ENCODE peak calls at places on chromosomes 5 and 9, in eight cellular contexts. Y, O, Z, X, R, H, T and P are unnamed samples.

GRCh38 chr5:111626473-111627166 is 114.3 kb upstream of the STARD4 start:
- DNase-seq in T (no peak), H (no peak), R (no peak), O (no peak), Y (no peak), X (no peak), Z (no peak), P (no peak)

GRCh38 chr5:175365866-175366265 is 78.1 kb downstream of the DRD1 start:
- DNase-seq in O (no peak), Y (no peak), Z (no peak), X (no peak), R (no peak), H (no peak), T (no peak), P (no peak)

GRCh38 chr5:173884402-173885053 is 3.6 kb upstream of the CPEB4 start:
- DNase-seq in X (peak), O (no peak), H (no peak), R (no peak), T (no peak), Z (no peak), Y (no peak), P (peak)

GRCh38 chr5:58844395-58844794 is 261.5 kb downstream of the RAB3C start:
- DNase-seq in Z (no peak), X (no peak), T (no peak), R (no peak), Y (no peak), H (no peak), O (no peak), P (no peak)

GRCh38 chr5:170182461-170182860 is 50.3 kb upstream of the C5orf58 start:
- DNase-seq in R (no peak), X (no peak), Z (no peak), T (no peak), Y (no peak), O (no peak), H (no peak), P (no peak)

GRCh38 chr9:114281421-114282103 is 41.3 kb upstream of the ORM1 start:
- DNase-seq in Y (peak), Z (peak), X (no peak), T (peak), R (no peak), O (no peak), H (no peak), P (no peak)

GRCh38 chr5:133754575-133755169 is 142.3 kb upstream of the FSTL4 start:
- DNase-seq in H (peak), O (no peak), Y (no peak), Z (no peak), R (peak), X (peak), T (peak), P (peak)

GRCh38 chr9:87882627-87883026 is at the start of gene SPATA31E1:
- DNase-seq in T (no peak), Y (no peak), R (no peak), O (no peak), X (no peak), H (no peak), Z (no peak), P (no peak)

GRCh38 chr9:114538241-114538640 is 33.0 kb upstream of the WHRN start:
- DNase-seq in T (peak), O (no peak), R (peak), H (no peak), X (peak), Z (no peak), Y (no peak), P (peak)

GRCh38 chr9:135463140-135463539 is 16.4 kb upstream of the PPP1R26 start:
- DNase-seq in H (no peak), X (no peak), T (no peak), O (no peak), Z (no peak), Y (no peak), R (peak), P (no peak)

GRCh38 chr9:17315341-17315740 is 180.5 kb downstream of the CNTLN start:
- DNase-seq in R (no peak), O (no peak), H (no peak), X (no peak), Z (no peak), T (no peak), Y (no peak), P (no peak)

GRCh38 chr5:1926471-1927341 is 44.0 kb upstream of the IRX4 start:
- DNase-seq in H (no peak), Z (no peak), X (no peak), Y (no peak), O (no peak), T (no peak), R (no peak), P (no peak)

GRCh38 chr5:59152701-59153245 is 569.9 kb downstream of the RAB3C start:
- DNase-seq in R (no peak), Y (no peak), H (no peak), O (no peak), Z (no peak), X (peak), T (no peak), P (no peak)

GRCh38 chr5:9034671-9035070 is 511.2 kb downstream of the SEMA5A start:
- DNase-seq in O (no peak), X (no peak), Y (no peak), H (no peak), R (no peak), T (no peak), Z (no peak), P (no peak)

GRCh38 chr5:79229357-79230174 is 6.4 kb upstream of the JMY start:
- DNase-seq in R (no peak), H (no peak), O (no peak), Y (no peak), T (no peak), Z (no peak), X (peak), P (peak)

GRCh38 chr5:131393498-131393968 is 129.7 kb downstream of the CDC42SE2 start:
- DNase-seq in H (no peak), Y (no peak), X (no peak), Z (no peak), R (no peak), O (no peak), T (no peak), P (no peak)

GRCh38 chr5:76221311-76221710 is 138.1 kb downstream of the SV2C start:
- DNase-seq in T (no peak), H (no peak), R (no peak), Z (no peak), X (no peak), Y (no peak), O (no peak), P (no peak)

GRCh38 chr5:131795879-131796792 is 681 bp downstream of the FNIP1 start:
- DNase-seq in Z (peak), H (peak), T (peak), O (peak), R (no peak), X (peak), Y (peak), P (peak)

GRCh38 chr5:56649569-56649968 is 165.8 kb upstream of the MAP3K1 start:
- DNase-seq in Z (peak), X (no peak), O (no peak), T (no peak), H (no peak), R (no peak), Y (peak), P (no peak)

GRCh38 chr9:117825609-117826347 is 121.6 kb downstream of the TLR4 start:
- DNase-seq in O (no peak), R (no peak), H (no peak), Y (no peak), X (peak), Z (no peak), T (no peak), P (no peak)

GRCh38 chr5:112418412-112419049 is 546 bp downstream of the EPB41L4A start:
- DNase-seq in H (no peak), Z (peak), X (no peak), Y (peak), O (no peak), T (peak), R (no peak), P (peak)

GRCh38 chr5:125549322-125549871 is 803.0 kb upstream of the ZNF608 start:
- DNase-seq in O (no peak), Z (no peak), Y (no peak), H (no peak), X (no peak), R (no peak), T (no peak), P (no peak)

GRCh38 chr9:123524866-123525265 is 168.9 kb downstream of the CRB2 start:
- DNase-seq in Y (no peak), R (no peak), H (no peak), O (no peak), Z (no peak), X (no peak), T (no peak), P (no peak)

GRCh38 chr5:52915176-52915875 is 73.8 kb upstream of the ITGA2 start:
- DNase-seq in H (peak), X (peak), Y (no peak), R (peak), T (peak), Z (no peak), O (peak), P (peak)

GRCh38 chr5:64318175-64318574 is 152.5 kb downstream of the RNF180 start:
- DNase-seq in Z (no peak), Y (no peak), H (no peak), R (no peak), X (no peak), O (no peak), T (no peak), P (no peak)

GRCh38 chr9:135617538-135617900 is 21.8 kb downstream of the GLT6D1 start:
- DNase-seq in H (no peak), O (peak), Y (no peak), Z (no peak), R (no peak), X (no peak), T (no peak), P (no peak)

GRCh38 chr9:21336467-21336866 is 1.3 kb upstream of the KLHL9 start:
- DNase-seq in T (no peak), R (no peak), X (no peak), Y (no peak), O (no peak), Z (no peak), H (no peak), P (no peak)

GRCh38 chr5:128358826-128359225 is 179.2 kb downstream of the FBN2 start:
- DNase-seq in Z (no peak), O (no peak), R (no peak), X (no peak), H (no peak), Y (no peak), T (no peak), P (no peak)

GRCh38 chr5:133423618-133424282 is 188.6 kb downstream of the FSTL4 start:
- DNase-seq in R (peak), X (peak), Z (peak), O (peak), H (peak), T (peak), Y (peak), P (peak)

GRCh38 chr9:110555551-110555950 is 24.0 kb downstream of the SVEP1 start:
- DNase-seq in H (no peak), R (no peak), Z (no peak), Y (no peak), T (no peak), X (no peak), O (no peak), P (no peak)

GRCh38 chr5:115098041-115098702 is 71.5 kb downstream of the TRIM36 start:
- DNase-seq in Z (no peak), O (no peak), H (peak), T (peak), Y (no peak), X (peak), R (peak), P (peak)

GRCh38 chr5:172171118-172171775 is 16.8 kb downstream of the STK10 start:
- DNase-seq in O (no peak), Y (no peak), R (no peak), T (no peak), X (no peak), Z (no peak), H (no peak), P (no peak)

GRCh38 chr5:150208187-150209015 is 18.5 kb downstream of the SLC6A7 start:
- DNase-seq in X (no peak), Y (no peak), T (no peak), R (no peak), Z (no peak), H (no peak), O (no peak), P (no peak)

GRCh38 chr9:25678147-25678666 is at the start of gene TUSC1:
- DNase-seq in H (peak), O (peak), Z (peak), Y (peak), X (no peak), T (peak), R (no peak), P (peak)

GRCh38 chr5:100731768-100732167 is 171.3 kb downstream of the ST8SIA4 start:
- DNase-seq in H (no peak), O (no peak), X (peak), Y (no peak), Z (no peak), T (no peak), R (no peak), P (peak)

GRCh38 chr5:119454171-119454570 is 1.9 kb downstream of the HSD17B4 start:
- DNase-seq in O (no peak), X (no peak), R (no peak), H (no peak), T (no peak), Z (no peak), Y (no peak), P (no peak)

GRCh38 chr9:125854553-125855275 is 107.5 kb downstream of the PBX3 start:
- DNase-seq in Z (no peak), H (no peak), T (no peak), Y (no peak), R (no peak), X (no peak), O (no peak), P (no peak)

GRCh38 chr9:126380447-126380846 is 53.8 kb downstream of the MVB12B start:
- DNase-seq in X (no peak), T (no peak), Y (no peak), H (no peak), R (no peak), O (no peak), Z (no peak), P (no peak)

GRCh38 chr5:102139029-102139428 is 157.1 kb downstream of the SLCO4C1 start:
- DNase-seq in Y (no peak), T (no peak), Z (no peak), O (no peak), R (no peak), X (no peak), H (no peak), P (no peak)

GRCh38 chr5:102138243-102138653 is 157.8 kb downstream of the SLCO4C1 start:
- DNase-seq in T (no peak), R (no peak), Y (no peak), X (no peak), Z (no peak), O (no peak), H (no peak), P (no peak)
- TF ChIP-seq CTCF in T (no peak), R (no peak), Y (no peak), X (no peak), Z (no peak), O (no peak), H (no peak), P (no peak)

DNA sequence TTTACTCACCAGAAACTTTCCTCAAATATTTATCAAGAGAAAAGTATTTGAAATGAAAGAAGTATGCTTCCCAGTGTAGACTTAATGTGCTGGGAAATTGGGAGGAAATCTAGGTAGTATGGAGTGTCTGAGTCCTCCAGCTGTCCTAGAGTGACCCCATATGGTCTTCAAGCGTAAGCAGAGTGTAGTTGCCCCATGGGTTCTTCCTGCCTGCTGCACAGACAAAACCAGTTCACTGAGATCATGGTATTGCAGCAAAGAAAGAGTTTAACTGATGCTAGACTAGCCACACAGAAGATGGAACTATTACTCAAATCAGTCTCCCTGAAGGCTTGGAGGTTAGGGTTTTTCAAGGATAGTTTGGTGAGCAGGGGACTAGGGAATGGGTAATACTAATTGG is 114.9 kb upstream of the PRLR start:
- DNase-seq in X (no peak), Z (no peak), T (no peak), Y (no peak), O (no peak), R (no peak), H (no peak), P (no peak)
- TF ChIP-seq CTCF in X (peak), Z (no peak), T (no peak), Y (no peak), O (no peak), R (no peak), H (no peak), P (peak)

DNA sequence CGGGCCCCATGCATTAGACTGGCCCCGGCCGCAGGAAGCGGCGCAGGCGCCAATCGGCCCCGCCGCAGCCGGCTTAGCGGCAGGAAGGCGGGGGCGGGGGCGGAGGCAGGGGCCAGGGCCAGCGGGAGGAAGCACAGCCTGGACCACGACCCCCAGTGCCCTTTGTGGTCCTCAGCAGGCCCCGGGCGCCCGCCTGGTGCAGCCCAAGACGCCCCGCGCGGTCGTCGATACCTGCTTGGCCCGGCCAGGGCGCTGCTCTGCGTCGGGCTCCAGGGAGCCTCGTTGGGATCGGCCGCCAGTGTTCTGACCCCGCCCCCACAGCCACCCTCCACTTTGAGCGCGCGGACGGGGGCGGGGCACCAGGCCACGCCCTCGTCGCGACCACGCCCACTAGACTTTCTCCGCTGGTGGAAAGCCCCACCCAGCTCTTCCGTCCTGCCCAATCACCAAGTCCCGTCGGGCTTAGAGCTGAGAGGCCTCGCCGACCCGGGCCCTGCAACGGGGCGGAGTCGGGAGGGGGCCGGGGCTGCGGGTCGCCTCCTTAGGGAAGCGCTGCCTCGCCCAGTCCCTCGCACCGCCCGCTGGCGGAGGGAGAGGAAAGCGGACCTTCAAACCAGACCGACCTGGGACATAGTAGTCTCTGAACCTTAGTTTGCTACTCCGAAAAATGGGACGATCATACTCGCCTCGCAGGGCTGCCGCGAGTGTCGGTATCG is at the start of gene PDLIM7:
- DNase-seq in H (peak), X (peak), R (peak), T (peak), O (peak), Y (peak), Z (peak), P (peak)
- TF ChIP-seq CTCF in H (no peak), X (no peak), R (no peak), T (no peak), O (no peak), Y (no peak), Z (peak), P (no peak)

GRCh38 chr9:115850548-115851304 is 302.9 kb upstream of the PAPPA start:
- DNase-seq in R (no peak), O (no peak), T (no peak), X (no peak), Y (no peak), H (no peak), Z (no peak), P (no peak)
- TF ChIP-seq CTCF in R (no peak), O (no peak), T (no peak), X (no peak), Y (no peak), H (no peak), Z (no peak), P (no peak)

GRCh38 chr9:133098871-133099270 is 22.2 kb downstream of the RALGDS start:
- DNase-seq in Y (no peak), H (no peak), O (no peak), X (no peak), T (no peak), R (no peak), Z (no peak), P (no peak)

GRCh38 chr9:133090752-133091325 is 29.1 kb downstream of the CEL start:
- DNase-seq in R (no peak), H (no peak), X (no peak), Y (no peak), Z (no peak), T (no peak), O (no peak), P (no peak)

GRCh38 chr9:133090187-133090586 is 28.4 kb downstream of the CEL start:
- DNase-seq in O (no peak), T (no peak), R (no peak), H (no peak), X (no peak), Z (no peak), Y (no peak), P (no peak)

GRCh38 chr9:133098104-133098754 is 22.8 kb downstream of the RALGDS start:
- DNase-seq in Z (no peak), H (no peak), O (no peak), X (no peak), T (no peak), R (no peak), Y (no peak), P (no peak)

GRCh38 chr9:133094842-133095393 is 26.1 kb downstream of the RALGDS start:
- DNase-seq in T (no peak), H (no peak), Z (no peak), Y (no peak), O (no peak), R (no peak), X (no peak), P (no peak)
- TF ChIP-seq CTCF in T (no peak), H (no peak), Z (no peak), Y (no peak), O (no peak), R (peak), X (no peak), P (no peak)

DNA sequence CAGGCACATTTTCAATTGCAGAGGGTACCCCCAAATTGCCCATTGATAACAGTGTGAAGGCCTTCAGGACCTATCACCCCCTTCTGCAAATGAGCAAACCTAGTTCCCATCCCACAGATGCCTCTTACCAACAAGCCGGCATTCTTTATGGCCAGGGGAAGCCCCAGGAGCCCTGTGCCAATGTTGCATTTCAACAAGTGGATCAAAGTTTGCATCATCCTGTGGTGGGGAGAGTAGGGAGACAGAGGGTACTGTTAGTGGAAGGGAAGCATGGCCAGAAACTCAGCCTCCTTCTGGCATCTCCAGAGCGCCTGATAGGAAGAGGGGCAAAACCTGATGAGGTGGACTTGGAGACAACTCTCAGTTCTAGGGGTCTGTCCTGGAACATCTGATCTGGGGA is 5.1 kb downstream of the SLC36A3 start:
- DNase-seq in Z (no peak), R (no peak), O (no peak), T (no peak), Y (no peak), X (no peak), H (no peak), P (no peak)
- TF ChIP-seq CTCF in Z (no peak), R (peak), O (no peak), T (no peak), Y (no peak), X (no peak), H (no peak), P (no peak)

DNA sequence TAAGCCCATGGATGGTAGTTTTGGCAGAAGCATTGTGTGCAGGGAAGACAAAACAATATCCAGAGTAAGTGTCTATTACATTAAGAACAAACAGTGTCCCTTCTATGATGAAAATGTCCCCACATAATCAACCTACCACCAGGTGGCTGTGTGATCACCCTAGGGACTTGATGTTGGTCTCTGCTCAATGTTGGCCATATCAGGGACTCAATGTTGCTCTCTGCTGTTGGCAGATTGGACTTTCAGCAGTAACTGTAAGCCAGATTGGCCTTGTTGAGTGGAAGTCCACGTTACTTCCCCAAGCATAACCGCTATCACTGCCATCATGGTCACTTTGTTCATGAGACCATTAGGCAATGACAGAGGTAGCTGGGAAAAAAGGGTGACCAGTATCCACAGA is 52.8 kb upstream of the PRSS3 start:
- DNase-seq in X (peak), Y (no peak), Z (no peak), H (no peak), R (peak), T (no peak), O (no peak), P (no peak)
- TF ChIP-seq CTCF in X (no peak), Y (no peak), Z (no peak), H (no peak), R (peak), T (no peak), O (no peak), P (no peak)